ENCODE peak calls at places on chromosomes 13 and 19, in five cellular contexts. R is cardiac muscle cell; N is stimulated activated CD4-positive, alpha-beta T cell treated with anti-CD3 and anti-CD28 coated beads, Interleukin-2, amount 100 ng/mL, for 24 hours; K is H9; D is tibial artery. E is an unnamed sample.

GRCh38 chr19:18644144-18645034 is 7.6 kb downstream of the KLHL26 start:
- DNase-seq in K (no peak), D (no peak), R (no peak), N (no peak), E (no peak)

GRCh38 chr13:36769126-36769525 is 49.9 kb upstream of the RFXAP start:
- DNase-seq in R (no peak), K (no peak), N (no peak), D (no peak), E (no peak)

GRCh38 chr19:19371056-19371455 is 34.4 kb upstream of the GATAD2A start:
- DNase-seq in K (no peak), R (no peak), D (no peak), N (no peak), E (no peak)

GRCh38 chr19:14683439-14683838 is 6.4 kb upstream of the ZNF333 start:
- DNase-seq in R (no peak), N (no peak), K (no peak), D (no peak), E (no peak)

GRCh38 chr13:113152894-113153809 is 5.3 kb upstream of the PROZ start:
- DNase-seq in K (peak), D (peak), R (peak), N (no peak), E (no peak)

GRCh38 chr13:40194204-40194806 is 472.1 kb downstream of the FOXO1 start:
- DNase-seq in N (no peak), K (no peak), D (peak), R (no peak), E (no peak)

GRCh38 chr13:76939215-76939614 is 9.1 kb upstream of the ACOD1 start:
- DNase-seq in K (no peak), R (no peak), N (no peak), D (no peak), E (no peak)

GRCh38 chr13:106530907-106531520 is 4.4 kb downstream of the EFNB2 start:
- DNase-seq in K (no peak), R (no peak), N (no peak), D (no peak), E (no peak)

GRCh38 chr13:108961542-108962125 is 332.2 kb downstream of the MYO16 start:
- DNase-seq in K (no peak), R (peak), N (peak), D (no peak), E (peak)

GRCh38 chr19:18339703-18340102 is 695 bp upstream of the PGPEP1 start:
- DNase-seq in R (no peak), D (no peak), K (peak), N (no peak), E (peak)

GRCh38 chr19:12641456-12641855 is 25.1 kb downstream of the MAN2B1 start:
- DNase-seq in D (no peak), N (no peak), R (no peak), K (no peak), E (no peak)

GRCh38 chr13:33261426-33262068 is 24.0 kb downstream of the STARD13 start:
- DNase-seq in D (no peak), K (no peak), R (no peak), N (no peak), E (no peak)

GRCh38 chr13:100473087-100473486 is 115.5 kb downstream of the GGACT start:
- DNase-seq in K (no peak), R (peak), N (no peak), D (no peak), E (peak)

GRCh38 chr13:113946409-113947181 is 27.3 kb downstream of the C13orf46 start:
- DNase-seq in R (no peak), K (no peak), D (no peak), N (no peak), E (no peak)

GRCh38 chr13:21152251-21152899 is 24.0 kb downstream of the SKA3 start:
- DNase-seq in K (peak), R (no peak), N (no peak), D (no peak), E (peak)

GRCh38 chr19:13342672-13343071 is 163.6 kb downstream of the CACNA1A start:
- DNase-seq in D (no peak), N (no peak), R (no peak), K (no peak), E (no peak)

GRCh38 chr13:111893607-111894443 is 173.1 kb upstream of the SOX1 start:
- DNase-seq in K (peak), N (no peak), R (peak), D (no peak), E (no peak)

GRCh38 chr19:15871570-15871969 is 26.3 kb downstream of the CYP4F2 start:
- DNase-seq in D (no peak), K (no peak), R (no peak), N (peak), E (no peak)

GRCh38 chr19:4067396-4068057 is 828 bp upstream of the ZBTB7A start:
- DNase-seq in R (peak), K (peak), N (no peak), D (no peak), E (peak)

GRCh38 chr13:112219753-112220152 is 152.8 kb downstream of the SOX1 start:
- DNase-seq in N (no peak), D (no peak), R (no peak), K (no peak), E (no peak)

GRCh38 chr19:6260912-6261636 is 18.7 kb downstream of the MLLT1 start:
- DNase-seq in D (no peak), K (peak), R (no peak), N (peak), E (peak)

GRCh38 chr13:97844151-97844550 is 109.3 kb upstream of the IPO5 start:
- DNase-seq in N (no peak), R (no peak), D (no peak), K (no peak), E (no peak)

GRCh38 chr13:109862627-109863026 is 76.2 kb upstream of the IRS2 start:
- DNase-seq in R (no peak), D (no peak), K (no peak), N (no peak), E (no peak)

GRCh38 chr13:98103942-98104880 is 38.7 kb upstream of the FARP1 start:
- DNase-seq in N (no peak), K (peak), R (no peak), D (no peak), E (no peak)

GRCh38 chr19:17376935-17377600 is at the start of gene PLVAP:
- DNase-seq in R (no peak), K (no peak), N (no peak), D (no peak), E (no peak)

GRCh38 chr13:47036291-47037008 is 139.6 kb upstream of the HTR2A start:
- DNase-seq in R (no peak), N (no peak), D (no peak), K (no peak), E (peak)

GRCh38 chr13:33168326-33168960 is 117.1 kb downstream of the STARD13 start:
- DNase-seq in R (no peak), N (no peak), K (no peak), D (no peak), E (no peak)

GRCh38 chr19:40530091-40530901 is 46.4 kb upstream of the SHKBP1 start:
- DNase-seq in R (peak), D (no peak), N (peak), K (peak), E (peak)

GRCh38 chr19:13091400-13092161 is 11.1 kb downstream of the LYL1 start:
- DNase-seq in K (peak), R (no peak), N (no peak), D (peak), E (peak)

GRCh38 chr13:99639126-99639525 is 137.9 kb downstream of the TM9SF2 start:
- DNase-seq in K (no peak), N (no peak), R (no peak), D (no peak), E (no peak)

GRCh38 chr13:39209731-39210633 is 171.7 kb downstream of the NHLRC3 start:
- DNase-seq in R (no peak), N (no peak), D (no peak), K (no peak), E (no peak)

GRCh38 chr19:44958090-44958489 is 2.9 kb downstream of the CLPTM1 start:
- DNase-seq in N (no peak), R (no peak), K (no peak), D (no peak), E (no peak)